ENCODE peak calls at places on chromosomes 5 and 9, in four cellular contexts. One of them, this sample, is unnamed. For H3K4me1, the result is how much of the 10 kb centered on the place peaks cover.

GRCh38 chr5:82204567-82204966 is 73.6 kb downstream of the RPS23 start:
- DNase-seq in SK-N-SH: no peak
- DNase-seq in psoas muscle: no peak
- DNase-seq in IMR-90: no peak
- DNase-seq in this sample: no peak

GRCh38 chr9:129197978-129198736 is 20.1 kb upstream of the IER5L start:
- DNase-seq in SK-N-SH: no peak
- DNase-seq in psoas muscle: peak
- DNase-seq in IMR-90: peak
- DNase-seq in this sample: peak

GRCh38 chr5:33834334-33834733 is 57.5 kb downstream of the ADAMTS12 start:
- DNase-seq in SK-N-SH: no peak
- DNase-seq in psoas muscle: no peak
- DNase-seq in IMR-90: peak
- DNase-seq in this sample: no peak

GRCh38 chr9:125330587-125330986 is 69.0 kb downstream of the GAPVD1 start:
- DNase-seq in SK-N-SH: no peak
- DNase-seq in psoas muscle: no peak
- DNase-seq in IMR-90: no peak
- DNase-seq in this sample: no peak

GRCh38 chr9:121026768-121027167 is 23.3 kb downstream of the C5 start:
- DNase-seq in SK-N-SH: no peak
- DNase-seq in psoas muscle: no peak
- DNase-seq in IMR-90: no peak
- DNase-seq in this sample: no peak

GRCh38 chr9:73149371-73150067 is 2.1 kb upstream of the ANXA1 start:
- DNase-seq in SK-N-SH: no peak
- DNase-seq in psoas muscle: no peak
- DNase-seq in IMR-90: peak
- DNase-seq in this sample: no peak

GRCh38 chr5:8517461-8517860 is 648.5 kb downstream of the MTRR start:
- DNase-seq in SK-N-SH: no peak
- DNase-seq in psoas muscle: no peak
- DNase-seq in IMR-90: peak
- DNase-seq in this sample: no peak

GRCh38 chr5:133611357-133612020 is 852 bp downstream of the FSTL4 start:
- DNase-seq in SK-N-SH: peak
- DNase-seq in psoas muscle: no peak
- DNase-seq in IMR-90: no peak
- DNase-seq in this sample: no peak

GRCh38 chr9:120965344-120966004 is 38.9 kb upstream of the TRAF1 start:
- DNase-seq in SK-N-SH: peak
- DNase-seq in psoas muscle: peak
- DNase-seq in IMR-90: no peak
- DNase-seq in this sample: no peak

GRCh38 chr9:129835860-129836223 is 584 bp downstream of the USP20 start:
- DNase-seq in SK-N-SH: peak
- DNase-seq in psoas muscle: no peak
- DNase-seq in IMR-90: peak
- DNase-seq in this sample: no peak

GRCh38 chr9:114370985-114371335 is 16.8 kb downstream of the AKNA start:
- DNase-seq in SK-N-SH: no peak
- DNase-seq in psoas muscle: no peak
- DNase-seq in IMR-90: no peak
- DNase-seq in this sample: no peak

GRCh38 chr5:172417983-172418630 is 36.2 kb downstream of the SH3PXD2B start:
- DNase-seq in SK-N-SH: no peak
- DNase-seq in psoas muscle: peak
- DNase-seq in IMR-90: peak
- DNase-seq in this sample: peak
- H3K4me1 ChIP-seq in SK-N-SH: under half
- H3K4me1 ChIP-seq in psoas muscle: under half
- H3K4me1 ChIP-seq in IMR-90: under half
- H3K4me1 ChIP-seq in this sample: half or more

GRCh38 chr5:1108865-1109174 is 3.0 kb downstream of the SLC12A7 start:
- DNase-seq in SK-N-SH: no peak
- DNase-seq in psoas muscle: no peak
- DNase-seq in IMR-90: no peak
- DNase-seq in this sample: no peak
- H3K4me1 ChIP-seq in SK-N-SH: under half
- H3K4me1 ChIP-seq in psoas muscle: under half
- H3K4me1 ChIP-seq in IMR-90: under half
- H3K4me1 ChIP-seq in this sample: under half

GRCh38 chr5:170760126-170760525 is 23.4 kb upstream of the GABRP start:
- DNase-seq in SK-N-SH: no peak
- DNase-seq in psoas muscle: no peak
- DNase-seq in IMR-90: no peak
- DNase-seq in this sample: no peak

GRCh38 chr5:170757669-170758068 is 25.9 kb upstream of the GABRP start:
- DNase-seq in SK-N-SH: no peak
- DNase-seq in psoas muscle: no peak
- DNase-seq in IMR-90: no peak
- DNase-seq in this sample: no peak

GRCh38 chr5:170755679-170756456 is 27.7 kb upstream of the GABRP start:
- DNase-seq in SK-N-SH: peak
- DNase-seq in psoas muscle: no peak
- DNase-seq in IMR-90: no peak
- DNase-seq in this sample: no peak

GRCh38 chr5:170758481-170758880 is 25.0 kb upstream of the GABRP start:
- DNase-seq in SK-N-SH: no peak
- DNase-seq in psoas muscle: no peak
- DNase-seq in IMR-90: no peak
- DNase-seq in this sample: no peak

GRCh38 chr5:170757182-170757601 is 26.3 kb upstream of the GABRP start:
- DNase-seq in SK-N-SH: no peak
- DNase-seq in psoas muscle: no peak
- DNase-seq in IMR-90: peak
- DNase-seq in this sample: no peak
- H3K4me1 ChIP-seq in SK-N-SH: under half
- H3K4me1 ChIP-seq in psoas muscle: under half
- H3K4me1 ChIP-seq in IMR-90: under half
- H3K4me1 ChIP-seq in this sample: under half

GRCh38 chr9:131416509-131416908 is 22.6 kb downstream of the PRRC2B start:
- DNase-seq in SK-N-SH: no peak
- DNase-seq in psoas muscle: no peak
- DNase-seq in IMR-90: no peak
- DNase-seq in this sample: no peak
- H3K4me1 ChIP-seq in SK-N-SH: under half
- H3K4me1 ChIP-seq in psoas muscle: half or more
- H3K4me1 ChIP-seq in IMR-90: under half
- H3K4me1 ChIP-seq in this sample: under half

DNA sequence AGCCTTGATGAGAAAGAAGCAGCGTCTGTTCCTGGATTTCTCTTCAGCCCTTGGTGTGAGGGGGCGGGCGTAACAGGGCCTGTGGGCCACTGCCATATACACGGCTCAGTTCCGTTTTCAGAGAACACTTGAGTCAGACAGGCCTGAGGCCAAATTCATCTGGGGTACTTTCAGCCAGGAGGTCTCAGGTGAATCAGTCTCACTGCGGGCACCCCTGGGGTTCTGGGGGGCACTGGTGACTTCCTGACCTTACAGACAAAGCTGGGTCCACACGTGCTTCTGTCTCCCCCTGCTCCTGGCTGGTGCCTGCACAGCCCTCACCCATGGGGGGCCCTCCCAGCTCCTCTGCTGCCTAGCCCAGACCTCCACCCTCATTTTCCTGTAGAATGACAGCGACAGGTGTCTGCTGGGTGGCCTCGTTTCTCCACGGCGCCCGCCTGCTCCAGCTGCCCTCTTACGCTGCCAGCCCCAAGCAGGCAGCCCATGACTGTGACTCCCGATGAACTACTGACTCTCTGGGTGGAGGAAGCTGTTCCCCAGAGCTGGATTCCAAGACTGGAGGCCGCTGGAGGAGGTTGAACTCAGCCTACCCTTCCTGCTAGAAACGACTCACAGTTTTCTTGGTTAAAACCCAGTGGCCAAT is 374.0 kb upstream of the IRX4 start:
- DNase-seq in SK-N-SH: no peak
- DNase-seq in psoas muscle: no peak
- DNase-seq in IMR-90: no peak
- DNase-seq in this sample: no peak
- H3K4me1 ChIP-seq in SK-N-SH: under half
- H3K4me1 ChIP-seq in psoas muscle: under half
- H3K4me1 ChIP-seq in IMR-90: under half
- H3K4me1 ChIP-seq in this sample: under half

DNA sequence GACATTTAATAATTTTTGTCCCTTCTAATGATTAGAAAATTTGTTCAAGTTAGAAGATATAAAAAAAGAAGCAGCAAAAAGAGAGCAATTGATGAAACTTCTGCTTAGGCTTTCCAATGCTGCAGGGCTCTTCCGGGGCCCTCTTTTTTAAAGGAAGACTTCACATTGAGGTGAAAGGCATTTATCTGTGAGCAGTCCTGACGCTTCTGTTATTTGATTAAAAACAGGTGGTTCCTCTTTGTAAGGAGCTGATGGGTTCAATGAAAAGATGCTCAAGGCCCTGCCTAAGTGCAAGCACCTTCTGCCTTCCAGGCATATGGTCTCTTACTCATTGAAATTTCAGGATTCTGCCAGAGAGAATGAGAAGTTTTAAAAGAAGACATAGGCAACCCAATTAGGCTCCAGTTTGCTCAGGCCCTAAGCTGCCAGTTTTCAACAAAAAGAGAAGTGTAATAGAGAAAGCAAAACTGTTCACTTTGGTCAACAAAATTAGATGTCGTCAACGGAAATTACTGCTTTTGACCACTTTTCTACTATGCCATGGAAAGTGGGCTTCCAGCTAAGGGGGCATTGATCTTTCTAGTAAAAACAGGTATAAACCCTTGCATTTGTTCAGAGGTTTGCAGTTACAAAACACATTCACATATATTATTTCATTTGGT is 100.2 kb downstream of the INSYN2B start:
- DNase-seq in SK-N-SH: no peak
- DNase-seq in psoas muscle: no peak
- DNase-seq in IMR-90: no peak
- DNase-seq in this sample: no peak
- H3K4me1 ChIP-seq in SK-N-SH: under half
- H3K4me1 ChIP-seq in psoas muscle: under half
- H3K4me1 ChIP-seq in IMR-90: under half
- H3K4me1 ChIP-seq in this sample: under half

GRCh38 chr9:68898781-68899439 is 115.0 kb downstream of the PRKACG start:
- DNase-seq in SK-N-SH: no peak
- DNase-seq in psoas muscle: no peak
- DNase-seq in IMR-90: no peak
- DNase-seq in this sample: no peak
- H3K4me1 ChIP-seq in SK-N-SH: under half
- H3K4me1 ChIP-seq in psoas muscle: under half
- H3K4me1 ChIP-seq in IMR-90: under half
- H3K4me1 ChIP-seq in this sample: under half

GRCh38 chr5:170316933-170317332 is 19.4 kb upstream of the LCP2 start:
- DNase-seq in SK-N-SH: no peak
- DNase-seq in psoas muscle: no peak
- DNase-seq in IMR-90: no peak
- DNase-seq in this sample: no peak
- H3K4me1 ChIP-seq in SK-N-SH: under half
- H3K4me1 ChIP-seq in psoas muscle: under half
- H3K4me1 ChIP-seq in IMR-90: under half
- H3K4me1 ChIP-seq in this sample: under half

GRCh38 chr9:110065527-110065926 is 142.4 kb downstream of the C9orf152 start:
- DNase-seq in SK-N-SH: no peak
- DNase-seq in psoas muscle: no peak
- DNase-seq in IMR-90: peak
- DNase-seq in this sample: no peak

GRCh38 chr9:110069326-110070248 is 138.4 kb downstream of the C9orf152 start:
- DNase-seq in SK-N-SH: no peak
- DNase-seq in psoas muscle: peak
- DNase-seq in IMR-90: peak
- DNase-seq in this sample: no peak

GRCh38 chr9:110064721-110065252 is 143.2 kb downstream of the C9orf152 start:
- DNase-seq in SK-N-SH: no peak
- DNase-seq in psoas muscle: no peak
- DNase-seq in IMR-90: no peak
- DNase-seq in this sample: no peak

GRCh38 chr9:110068212-110068611 is 139.7 kb downstream of the C9orf152 start:
- DNase-seq in SK-N-SH: no peak
- DNase-seq in psoas muscle: no peak
- DNase-seq in IMR-90: no peak
- DNase-seq in this sample: no peak

DNA sequence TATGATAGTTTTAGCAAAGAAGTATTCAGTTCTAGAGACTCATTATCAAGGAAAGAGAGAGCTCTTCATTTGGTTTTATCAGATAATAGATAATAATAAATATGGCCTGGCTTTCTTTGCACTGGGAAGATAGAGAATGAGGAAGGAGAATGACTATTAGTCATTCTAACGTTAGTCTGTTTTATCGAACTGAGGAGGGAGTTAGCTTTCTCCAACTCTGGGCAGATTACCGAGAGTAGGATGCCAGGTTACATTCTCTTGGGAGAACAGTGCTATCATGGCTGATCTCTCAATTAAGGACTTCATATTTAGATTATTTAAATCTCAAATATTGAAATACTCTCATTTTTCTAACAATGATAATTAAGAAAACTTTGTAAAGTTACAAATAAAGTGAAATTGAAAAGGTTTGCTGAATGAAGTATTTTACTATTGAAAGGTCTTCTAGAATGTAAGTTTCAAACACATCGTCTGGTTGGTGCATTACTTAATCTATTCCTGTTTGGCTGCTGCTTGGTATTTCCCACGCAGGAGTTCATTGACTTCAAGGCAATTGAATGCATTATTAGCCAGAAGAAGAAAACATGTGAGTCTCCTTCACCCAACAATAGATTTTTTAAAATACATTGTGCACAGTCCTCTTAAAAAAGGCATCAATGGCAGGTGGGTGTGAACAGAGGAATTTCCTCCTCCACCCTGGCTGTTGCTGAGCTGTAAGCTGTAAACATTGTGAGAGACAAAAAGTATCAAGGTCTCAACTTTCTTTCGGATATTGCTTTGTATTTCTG is 140.8 kb downstream of the C9orf152 start:
- DNase-seq in SK-N-SH: no peak
- DNase-seq in psoas muscle: no peak
- DNase-seq in IMR-90: no peak
- DNase-seq in this sample: no peak
- H3K4me1 ChIP-seq in SK-N-SH: under half
- H3K4me1 ChIP-seq in psoas muscle: under half
- H3K4me1 ChIP-seq in IMR-90: under half
- H3K4me1 ChIP-seq in this sample: under half